ENCODE peak calls at places on chromosome 19, in six cellular contexts. D is lung, Y is RWPE1, Z is adrenal gland, I is mammary epithelial cell, S is ovary. X is an unnamed sample.

GRCh38 chr19:45385392-45386221 is 15.2 kb upstream of the ERCC2 start:
- DNase-seq in S (no peak), Y (no peak), D (no peak), Z (no peak), I (no peak), X (no peak)

GRCh38 chr19:47531640-47532387 is 17.0 kb upstream of the NAPA start:
- DNase-seq in Y (no peak), Z (no peak), S (no peak), I (no peak), D (no peak), X (no peak)

GRCh38 chr19:56174086-56174485 is 1.7 kb upstream of the GALP start:
- DNase-seq in I (no peak), D (no peak), Z (no peak), Y (no peak), S (no peak), X (no peak)

GRCh38 chr19:591099-591958 is 1.6 kb downstream of the HCN2 start:
- DNase-seq in Y (no peak), Z (no peak), D (no peak), S (peak; percentile 57), I (peak; percentile 35), X (no peak)

GRCh38 chr19:55075366-55075998 is at the start of gene EPS8L1:
- DNase-seq in I (peak; percentile 68), Y (peak; percentile 60), D (peak; percentile 75), Z (no peak), S (no peak), X (no peak)

GRCh38 chr19:38362076-38362945 is 12.1 kb upstream of the PSMD8 start:
- DNase-seq in Y (peak; percentile 77), Z (peak; percentile 84), D (peak; percentile 91), I (peak; percentile 81), S (peak; percentile 62), X (peak; percentile 79)

GRCh38 chr19:574658-575526 is 2.5 kb downstream of the BSG start:
- DNase-seq in Z (no peak), D (no peak), S (peak; percentile 56), Y (peak; percentile 16), I (no peak), X (no peak)

GRCh38 chr19:1027020-1027952 is 878 bp downstream of the CNN2 start:
- DNase-seq in I (peak; percentile 31), S (peak; percentile 61), D (peak; percentile 47), Y (no peak), Z (no peak), X (no peak)

GRCh38 chr19:52296400-52296772 is 583 bp upstream of the ZNF480 start:
- DNase-seq in D (no peak), S (no peak), I (no peak), Z (no peak), Y (no peak), X (no peak)

GRCh38 chr19:47176071-47176626 is 45.5 kb downstream of the SAE1 start:
- DNase-seq in I (no peak), D (no peak), Y (peak; percentile 20), Z (no peak), S (no peak), X (no peak)

GRCh38 chr19:37738371-37738770 is 18.8 kb upstream of the ZNF607 start:
- DNase-seq in Z (no peak), D (no peak), I (no peak), Y (no peak), S (no peak), X (no peak)

GRCh38 chr19:2168619-2169424 is 5.1 kb downstream of the DOT1L start:
- DNase-seq in D (peak; percentile 99), S (peak; percentile 91), Y (peak; percentile 93), I (peak; percentile 98), Z (peak; percentile 100), X (peak; percentile 79)

GRCh38 chr19:10192922-10193321 is 1.8 kb downstream of the DNMT1 start:
- DNase-seq in Z (no peak), Y (no peak), D (no peak), S (no peak), I (no peak), X (no peak)

GRCh38 chr19:37932985-37933953 is 26.3 kb downstream of the SIPA1L3 start:
- DNase-seq in Z (no peak), D (no peak), Y (peak; percentile 79), S (no peak), I (peak; percentile 70), X (no peak)

GRCh38 chr19:10256551-10256950 is 4.5 kb downstream of the MRPL4 start:
- DNase-seq in Y (no peak), D (no peak), I (no peak), Z (no peak), S (no peak), X (no peak)

GRCh38 chr19:3361384-3362216 is 4.8 kb upstream of the NFIC start:
- DNase-seq in I (no peak), S (peak; percentile 39), Z (peak; percentile 81), D (no peak), Y (no peak), X (no peak)

GRCh38 chr19:47098608-47099007 is 15.0 kb downstream of the ZC3H4 start:
- DNase-seq in D (no peak), Z (no peak), Y (no peak), I (no peak), S (no peak), X (no peak)

GRCh38 chr19:53873451-53874383 is 6.0 kb downstream of the MYADM start:
- DNase-seq in I (no peak), S (no peak), D (no peak), Y (no peak), Z (no peak), X (no peak)

GRCh38 chr19:1046836-1047695 is 7.2 kb downstream of the ABCA7 start:
- DNase-seq in D (no peak), S (no peak), I (no peak), Y (no peak), Z (no peak), X (no peak)

GRCh38 chr19:54893406-54893805 is 12.5 kb upstream of the NCR1 start:
- DNase-seq in S (no peak), Y (no peak), I (no peak), Z (peak; percentile 24), D (no peak), X (peak; percentile 42)

DNA sequence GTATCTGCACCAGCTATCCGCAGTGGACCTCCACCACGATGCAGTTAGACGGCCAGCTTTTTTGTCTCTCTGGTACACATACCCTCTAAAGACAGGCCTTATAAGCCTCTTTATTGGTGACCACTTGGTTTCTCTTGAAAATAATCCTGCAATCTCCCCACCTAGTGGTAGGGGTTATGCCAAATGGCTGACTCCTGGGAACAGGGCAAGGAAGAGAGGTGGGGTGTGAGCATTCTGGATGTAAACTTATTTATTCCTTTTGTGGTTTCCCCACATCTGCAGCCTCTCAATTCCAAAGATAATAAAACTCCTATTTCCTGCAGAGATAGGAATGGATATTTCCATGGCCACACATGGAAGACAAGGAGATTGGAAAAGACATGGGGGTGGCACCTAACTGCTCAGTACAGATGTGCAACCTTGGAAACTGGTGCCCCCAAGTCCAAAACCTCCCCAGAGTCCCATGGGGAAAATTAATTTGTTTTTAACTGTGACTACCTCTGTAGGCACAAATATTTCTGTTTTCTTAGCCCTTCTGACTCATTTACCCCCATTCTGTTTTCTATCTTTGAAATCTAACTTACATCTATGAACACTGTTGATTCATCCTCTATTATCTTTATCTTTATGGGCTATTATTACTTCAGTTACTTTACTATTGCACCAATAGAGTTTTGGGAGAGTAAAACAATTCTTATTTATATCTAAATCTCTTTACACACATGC is 112.7 kb upstream of the TSHZ3 start:
- DNase-seq in D (no peak), I (no peak), S (no peak), Z (no peak), Y (no peak), X (no peak)
- TF ChIP-seq CTCF in D (no peak), I (no peak), S (no peak), Z (no peak), Y (no peak), X (no peak)

GRCh38 chr19:32651729-32652140 is 23.2 kb downstream of the ANKRD27 start:
- DNase-seq in D (no peak), Y (no peak), Z (no peak), I (no peak), S (no peak), X (no peak)
- TF ChIP-seq CTCF in D (no peak), Y (no peak), Z (no peak), I (no peak), S (no peak), X (no peak)

GRCh38 chr19:35211545-35212230 is 16.9 kb downstream of the FAM187B start:
- DNase-seq in Z (peak; percentile 60), S (no peak), Y (no peak), D (no peak), I (no peak), X (no peak)
- TF ChIP-seq CTCF in Z (no peak), S (no peak), Y (no peak), D (no peak), I (no peak), X (no peak)

GRCh38 chr19:19098084-19098702 is 34.4 kb downstream of the SLC25A42 start:
- DNase-seq in Y (no peak), I (no peak), S (no peak), Z (no peak), D (no peak), X (no peak)
- TF ChIP-seq CTCF in Y (no peak), I (no peak), S (no peak), Z (no peak), D (no peak), X (no peak)

DNA sequence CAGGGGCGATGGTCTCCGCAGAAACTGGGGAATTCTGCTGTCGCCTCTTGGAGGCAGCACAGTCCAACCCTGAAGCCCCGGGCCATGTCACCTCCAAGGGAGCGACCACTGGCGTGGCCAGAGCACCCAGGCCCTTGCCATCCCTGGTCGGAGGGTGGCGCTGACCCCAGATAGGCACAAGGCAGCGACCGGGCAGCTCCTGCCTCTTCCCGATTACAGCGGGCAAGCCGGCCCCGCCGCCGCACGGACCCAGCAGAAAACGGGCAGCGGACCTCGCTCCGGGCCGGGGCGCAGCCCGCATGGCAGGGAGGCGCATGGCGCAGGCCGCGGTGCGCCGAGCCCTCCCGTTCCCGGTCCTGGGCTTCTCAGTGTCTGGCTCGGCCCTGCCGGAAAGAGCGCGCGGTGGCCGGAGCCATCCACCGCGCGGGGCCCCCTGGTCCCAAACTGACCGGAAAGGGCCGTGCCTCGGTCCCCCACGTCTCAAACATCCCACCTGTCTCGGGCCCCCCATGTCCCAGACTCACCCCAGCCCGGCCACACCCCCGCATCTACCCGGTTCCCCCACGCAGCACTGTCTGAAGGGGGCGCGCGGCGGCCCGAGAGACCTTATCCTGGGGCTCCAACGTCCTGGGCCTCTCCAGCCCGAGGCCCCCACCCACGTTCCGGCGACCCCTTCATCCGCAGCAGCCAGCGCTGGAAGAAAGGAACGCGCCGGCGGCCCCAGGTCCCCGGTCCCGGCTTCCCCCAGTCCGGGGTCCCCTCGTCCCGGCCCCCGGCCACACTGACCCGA is 725 bp downstream of the CERS1 start:
- DNase-seq in D (no peak), Y (peak; percentile 49), Z (peak; percentile 42), I (peak; percentile 28), S (no peak), X (no peak)
- TF ChIP-seq CTCF in D (no peak), Y (peak; percentile 54), Z (no peak), I (no peak), S (peak; percentile 6), X (peak; percentile 67)

DNA sequence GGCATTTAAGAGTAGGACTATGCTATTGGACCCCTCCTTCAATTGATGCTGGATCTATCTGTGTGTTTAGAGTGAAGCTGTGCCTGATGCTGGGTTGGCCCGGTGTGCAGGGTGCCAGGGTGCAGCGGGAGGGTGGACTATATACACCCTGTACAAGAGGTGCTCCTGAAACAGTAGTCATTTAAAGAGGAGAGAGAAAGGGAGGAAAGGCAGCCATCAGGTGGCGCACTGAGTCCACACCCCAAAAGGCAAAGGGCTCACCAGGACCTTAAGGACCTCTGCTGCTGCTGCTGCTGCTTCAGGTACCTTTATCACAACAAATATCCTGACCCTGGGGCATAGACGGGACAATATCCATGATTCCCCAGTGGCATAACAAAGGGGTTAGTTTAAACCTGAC is 39.4 kb downstream of the ZNF136 start:
- DNase-seq in Y (no peak), I (no peak), D (no peak), S (no peak), Z (no peak), X (no peak)
- TF ChIP-seq CTCF in Y (no peak), I (no peak), D (peak; percentile 13), S (no peak), Z (no peak), X (no peak)

X was measured in type B pancreatic cell.